ENCODE peak calls at places on chromosomes 13 and 19, in seven cellular contexts. Z is pancreas; E is fibroblast of lung; R is CD8-positive, alpha-beta memory T cell; T is stimulated activated CD8-positive, alpha-beta memory T cell treated with anti-CD3 and anti-CD28 coated beads, Interleukin-7, amount 100 ng/mL, for 24 hours; G is dermis blood vessel endothelial cell; H is SW 1271. C is an unnamed sample.

GRCh38 chr13:58919551-58919950 is 1244.2 kb downstream of the DIAPH3 start:
- DNase-seq in Z (no peak), E (no peak), R (no peak), T (no peak), G (no peak), H (no peak), C (no peak)

GRCh38 chr19:32130241-32130753 is 215.1 kb upstream of the ZNF507 start:
- DNase-seq in Z (no peak), E (no peak), R (no peak), T (no peak), G (no peak), H (no peak), C (no peak)

GRCh38 chr13:43802511-43802910 is 15.7 kb upstream of the ENOX1 start:
- DNase-seq in Z (no peak), E (no peak), R (no peak), T (no peak), G (no peak), H (no peak), C (no peak)

GRCh38 chr13:81821259-81821658 is 1480.3 kb upstream of the SPRY2 start:
- DNase-seq in Z (no peak), E (no peak), R (no peak), T (no peak), G (no peak), H (no peak), C (no peak)

GRCh38 chr13:40665061-40665753 is 1.2 kb downstream of the FOXO1 start:
- DNase-seq in Z (peak; percentile 63), E (no peak), R (peak; percentile 55), T (no peak), G (no peak), H (peak; percentile 33), C (peak; percentile 1)

GRCh38 chr19:11551603-11552235 is 7.3 kb downstream of the ELOF1 start:
- DNase-seq in Z (no peak), E (no peak), R (no peak), T (no peak), G (peak; percentile 30), H (peak; percentile 25), C (no peak)

GRCh38 chr19:39409886-39410619 is 2.4 kb upstream of the PLEKHG2 start:
- DNase-seq in Z (no peak), E (peak; percentile 91), R (peak; percentile 83), T (no peak), G (peak; percentile 77), H (no peak), C (peak; percentile 70)

GRCh38 chr19:29831041-29831548 is 19.3 kb downstream of the CCNE1 start:
- DNase-seq in Z (no peak), E (no peak), R (peak; percentile 86), T (no peak), G (no peak), H (peak; percentile 53), C (peak; percentile 36)

GRCh38 chr13:90447735-90448103 is 899.8 kb upstream of the MIR17HG start:
- DNase-seq in Z (no peak), E (peak; percentile 10), R (no peak), T (no peak), G (peak; percentile 5), H (peak; percentile 79), C (no peak)

GRCh38 chr19:7677664-7678311 is 898 bp downstream of the MCEMP1 start:
- DNase-seq in Z (no peak), E (no peak), R (no peak), T (no peak), G (no peak), H (no peak), C (no peak)

GRCh38 chr13:26168276-26168814 is 53.8 kb downstream of the RNF6 start:
- DNase-seq in Z (no peak), E (peak; percentile 38), R (no peak), T (no peak), G (no peak), H (no peak), C (no peak)

GRCh38 chr19:2288010-2288742 is 6.2 kb upstream of the PEAK3 start:
- DNase-seq in Z (no peak), E (no peak), R (no peak), T (no peak), G (no peak), H (peak; percentile 27), C (no peak)

GRCh38 chr13:25489238-25489637 is 117.5 kb downstream of the ATP8A2 start:
- DNase-seq in Z (no peak), E (no peak), R (no peak), T (no peak), G (no peak), H (no peak), C (no peak)